ENCODE peak calls at places on chromosome 14, in eight cellular contexts. T is uterus, S is lower leg skin, M is WTC11, Q is heart right ventricle, L is fibroblast of mammary gland, Z is cardiac muscle cell, E is esophagus squamous epithelium. W is an unnamed sample.

GRCh38 chr14:81137316-81137715 is 83.4 kb downstream of the GTF2A1 start:
- DNase-seq in M (no peak), Z (peak; percentile 17), T (no peak), L (peak; percentile 84), S (no peak), E (no peak), Q (no peak), W (peak; percentile 17)

GRCh38 chr14:50047274-50047676 is 69.1 kb downstream of the VCPKMT start:
- DNase-seq in T (no peak), E (no peak), Z (no peak), Q (peak; percentile 57), L (no peak), M (no peak), S (no peak), W (no peak)

GRCh38 chr14:98167702-98168101 is 1104.3 kb downstream of the BCL11B start:
- DNase-seq in L (no peak), Q (no peak), T (no peak), M (no peak), S (no peak), Z (no peak), E (no peak), W (no peak)

GRCh38 chr14:78005325-78005724 is 164.8 kb upstream of the NRXN3 start:
- DNase-seq in T (no peak), M (no peak), S (no peak), Q (no peak), L (peak; percentile 77), Z (peak; percentile 58), E (no peak), W (no peak)

GRCh38 chr14:69501362-69501964 is 16.9 kb downstream of the PLEKHD1 start:
- DNase-seq in Q (peak; percentile 53), S (no peak), M (no peak), T (no peak), L (peak; percentile 2), E (no peak), Z (peak; percentile 51), W (no peak)

GRCh38 chr14:22472935-22473854 is 115.8 kb downstream of the DAD1 start:
- DNase-seq in E (no peak), T (peak; percentile 40), Z (peak; percentile 74), M (peak; percentile 48), Q (peak; percentile 40), S (no peak), L (peak; percentile 60), W (no peak)

GRCh38 chr14:98741523-98741922 is 530.5 kb downstream of the BCL11B start:
- DNase-seq in M (no peak), T (no peak), Q (no peak), L (no peak), Z (no peak), E (no peak), S (no peak), W (no peak)

GRCh38 chr14:21083565-21084325 is 13.6 kb downstream of the ARHGEF40 start:
- DNase-seq in M (no peak), E (no peak), S (no peak), T (no peak), L (no peak), Q (no peak), Z (no peak), W (no peak)

GRCh38 chr14:93799617-93800016 is 11.3 kb upstream of the PRIMA1 start:
- DNase-seq in L (no peak), M (no peak), E (no peak), T (no peak), Z (no peak), Q (no peak), S (no peak), W (no peak)

GRCh38 chr14:69043007-69043444 is 63.9 kb upstream of the ACTN1 start:
- DNase-seq in E (no peak), Q (no peak), S (peak; percentile 89), L (no peak), Z (no peak), T (peak; percentile 53), M (no peak), W (no peak)

GRCh38 chr14:68146812-68147211 is 327.2 kb downstream of the RAD51B start:
- DNase-seq in Z (peak; percentile 97), T (no peak), E (no peak), M (no peak), S (no peak), L (peak; percentile 97), Q (no peak), W (peak; percentile 98)

GRCh38 chr14:51855234-51855633 is 5.2 kb upstream of the GNG2 start:
- DNase-seq in T (no peak), E (no peak), Q (no peak), M (no peak), L (peak; percentile 57), Z (peak; percentile 35), S (no peak), W (no peak)

GRCh38 chr14:48788771-48789170 is 797.4 kb downstream of the RPS29 start:
- DNase-seq in E (no peak), Z (no peak), T (no peak), L (no peak), S (no peak), M (no peak), Q (no peak), W (no peak)

GRCh38 chr14:51398898-51399297 is 158.9 kb downstream of the TMX1 start:
- DNase-seq in Q (no peak), E (no peak), M (no peak), T (no peak), S (no peak), Z (peak; percentile 60), L (peak; percentile 98), W (peak; percentile 66)

GRCh38 chr14:34387974-34388533 is 74.0 kb downstream of the SPTSSA start:
- DNase-seq in L (no peak), T (no peak), Z (no peak), S (no peak), E (no peak), M (no peak), Q (no peak), W (no peak)

GRCh38 chr14:76773188-76773885 is 12.1 kb downstream of the VASH1 start:
- DNase-seq in L (peak; percentile 89), S (peak; percentile 87), E (no peak), M (no peak), Z (peak; percentile 94), T (peak; percentile 89), Q (peak; percentile 75), W (peak; percentile 63)

GRCh38 chr14:37202265-37202664 is 4.5 kb downstream of the MIPOL1 start:
- DNase-seq in Z (no peak), Q (no peak), M (no peak), S (no peak), L (peak; percentile 55), E (no peak), T (no peak), W (no peak)

GRCh38 chr14:53180272-53181221 is 27.4 kb upstream of the DDHD1 start:
- DNase-seq in L (peak; percentile 52), Z (peak; percentile 59), Q (no peak), S (no peak), M (peak; percentile 68), T (no peak), E (no peak), W (no peak)

GRCh38 chr14:104256025-104256424 is 117.6 kb downstream of the KIF26A start:
- DNase-seq in M (no peak), S (no peak), E (no peak), Z (no peak), T (no peak), Q (no peak), L (no peak), W (no peak)

GRCh38 chr14:64771161-64771560 is 66.9 kb downstream of the PLEKHG3 start:
- DNase-seq in Z (no peak), S (no peak), E (no peak), M (no peak), Q (no peak), T (no peak), L (no peak), W (no peak)

GRCh38 chr14:64773577-64773976 is 69.4 kb downstream of the PLEKHG3 start:
- DNase-seq in S (no peak), E (no peak), Q (no peak), L (no peak), T (no peak), M (no peak), Z (no peak), W (no peak)

GRCh38 chr14:64773046-64773445 is 68.8 kb downstream of the PLEKHG3 start:
- DNase-seq in M (no peak), T (no peak), Q (no peak), E (no peak), Z (no peak), S (no peak), L (no peak), W (no peak)

GRCh38 chr14:64770751-64771150 is 66.5 kb downstream of the PLEKHG3 start:
- DNase-seq in E (no peak), T (no peak), Q (no peak), M (no peak), S (no peak), L (no peak), Z (no peak), W (no peak)

GRCh38 chr14:64772394-64772950 is 68.2 kb downstream of the PLEKHG3 start:
- DNase-seq in S (no peak), T (no peak), Q (no peak), M (no peak), L (no peak), Z (no peak), E (no peak), W (no peak)
- TF ChIP-seq CTCF in S (no peak), T (no peak), Q (no peak), M (no peak), L (no peak), Z (no peak), E (no peak), W (no peak)

DNA sequence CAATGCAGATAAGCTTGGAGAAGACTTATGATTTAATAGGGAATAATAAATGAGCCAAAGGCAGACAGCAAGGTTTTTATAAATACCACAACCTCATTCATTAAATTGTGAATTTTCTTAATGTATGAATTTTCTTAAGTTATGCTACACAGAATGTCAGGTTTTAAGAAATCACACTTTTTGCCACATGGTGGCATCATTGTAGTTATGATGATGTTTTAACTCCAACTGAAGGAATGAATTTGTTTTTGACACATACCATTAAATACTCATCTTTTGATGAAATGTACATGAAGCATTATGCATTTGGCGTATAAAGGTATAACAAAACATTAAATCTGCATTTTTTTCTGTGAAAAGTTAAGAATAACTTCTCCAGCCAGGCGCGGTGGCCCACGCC is 524.1 kb upstream of the FBXO33 start:
- DNase-seq in S (no peak), E (no peak), T (no peak), M (no peak), L (no peak), Z (no peak), Q (no peak), W (no peak)
- TF ChIP-seq CTCF in S (no peak), E (no peak), T (no peak), M (no peak), L (no peak), Z (no peak), Q (no peak), W (no peak)

GRCh38 chr14:59425322-59425945 is 39.7 kb downstream of the GPR135 start:
- DNase-seq in E (no peak), T (no peak), M (no peak), Z (peak; percentile 80), S (no peak), L (peak; percentile 76), Q (peak; percentile 37), W (no peak)
- TF ChIP-seq CTCF in E (no peak), T (no peak), M (no peak), Z (peak; percentile 24), S (no peak), L (peak; percentile 10), Q (no peak), W (no peak)

DNA sequence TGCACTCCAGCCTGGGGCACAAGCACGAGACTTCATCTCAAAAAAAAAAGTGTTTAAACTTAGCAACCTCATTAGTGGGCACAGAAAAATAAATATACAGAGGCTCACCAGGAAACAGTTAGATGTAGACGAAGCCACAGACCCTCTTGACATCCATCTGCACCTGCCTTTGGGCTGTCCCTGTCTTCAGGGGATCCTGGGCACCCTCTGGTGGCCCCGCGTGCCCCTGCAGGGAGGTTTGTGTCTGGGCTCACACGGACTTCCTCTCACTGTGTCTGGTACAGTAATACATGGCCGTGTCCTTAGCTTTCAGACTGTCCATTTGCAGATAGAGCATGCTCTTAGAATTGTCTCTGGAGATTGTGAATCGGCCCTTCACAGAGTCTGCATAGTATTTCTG is 916.5 kb downstream of the TMEM121 start:
- DNase-seq in M (no peak), S (no peak), T (no peak), E (no peak), L (no peak), Z (no peak), Q (no peak), W (no peak)
- TF ChIP-seq CTCF in M (no peak), S (no peak), T (no peak), E (no peak), L (no peak), Z (no peak), Q (no peak), W (no peak)

W was measured in HFF-Myc.